ENCODE peak calls at places on chromosome 19, in seven cellular contexts. X is heart right ventricle, F is dorsolateral prefrontal cortex, Z is left lung, J is tibial nerve, N is A549, L is OCI-LY7. B is an unnamed sample.

GRCh38 chr19:632228-633067 is 889 bp downstream of the POLRMT start:
- DNase-seq in X (no peak), N (peak), Z (no peak), L (peak), F (no peak), J (no peak), B (no peak)

GRCh38 chr19:23071087-23071511 is 45.7 kb upstream of the ZNF730 start:
- DNase-seq in Z (peak), X (peak), F (no peak), J (no peak), L (no peak), N (no peak), B (peak)

GRCh38 chr19:10113964-10114650 is 2.6 kb downstream of the P2RY11 start:
- DNase-seq in N (no peak), Z (peak), J (no peak), F (no peak), X (no peak), L (no peak), B (no peak)

GRCh38 chr19:40908981-40909380 is 26.9 kb upstream of the CYP2A7 start:
- DNase-seq in J (no peak), X (peak), Z (no peak), N (no peak), F (no peak), L (no peak), B (no peak)

GRCh38 chr19:5290336-5291262 is 50.0 kb downstream of the PTPRS start:
- DNase-seq in X (no peak), J (no peak), N (no peak), Z (no peak), L (no peak), F (peak), B (no peak)

GRCh38 chr19:28554321-28555091 is 658.4 kb downstream of the UQCRFS1 start:
- DNase-seq in Z (no peak), L (no peak), X (no peak), N (no peak), F (no peak), J (no peak), B (no peak)

GRCh38 chr19:456547-457110 is 4.2 kb downstream of the SHC2 start:
- DNase-seq in J (no peak), L (no peak), N (no peak), F (no peak), X (no peak), Z (no peak), B (no peak)

GRCh38 chr19:43798546-43799409 is 3.5 kb downstream of the LYPD5 start:
- DNase-seq in J (no peak), Z (peak), X (no peak), L (no peak), N (peak), F (peak), B (no peak)

GRCh38 chr19:29952127-29952526 is 10.1 kb downstream of the URI1 start:
- DNase-seq in X (no peak), F (no peak), N (no peak), Z (no peak), L (no peak), J (no peak), B (no peak)

GRCh38 chr19:33481863-33482262 is 39.7 kb downstream of the PEPD start:
- DNase-seq in Z (no peak), L (no peak), N (no peak), F (no peak), X (no peak), J (no peak), B (no peak)

GRCh38 chr19:43555185-43555770 is 20.0 kb downstream of the XRCC1 start:
- DNase-seq in N (peak), Z (no peak), F (peak), X (peak), J (peak), L (peak), B (peak)

GRCh38 chr19:52492991-52493470 is 34.4 kb upstream of the ZNF808 start:
- DNase-seq in L (no peak), Z (no peak), X (no peak), F (no peak), N (no peak), J (no peak), B (peak)

GRCh38 chr19:342801-343421 is 1.7 kb downstream of the MIER2 start:
- DNase-seq in Z (peak), F (no peak), L (no peak), N (no peak), J (peak), X (peak), B (peak)

GRCh38 chr19:16371540-16371986 is 46.9 kb downstream of the KLF2 start:
- DNase-seq in F (no peak), J (no peak), Z (peak), L (peak), N (no peak), X (peak), B (peak)

GRCh38 chr19:5080030-5080644 is 111.2 kb downstream of the KDM4B start:
- DNase-seq in X (no peak), F (peak), N (no peak), L (no peak), Z (no peak), J (no peak), B (no peak)

DNA sequence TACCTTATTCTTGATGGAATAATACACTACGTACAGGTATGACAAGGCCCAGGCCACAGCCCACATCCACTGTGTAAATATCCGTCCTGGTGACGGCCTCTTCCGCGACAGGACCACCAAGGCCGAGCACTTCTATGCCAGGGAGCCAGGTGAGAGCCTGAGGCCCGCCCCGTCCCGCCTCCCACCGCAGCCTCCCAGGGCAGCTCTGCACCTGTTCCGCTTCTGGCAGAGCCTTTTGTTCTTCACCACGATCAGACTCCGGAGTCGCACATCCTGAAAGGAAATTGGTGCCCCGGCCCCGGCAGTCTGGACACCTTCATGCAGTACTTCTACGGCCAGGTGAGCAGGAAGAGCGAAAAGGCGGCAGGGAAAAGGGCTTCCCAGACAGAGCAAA is 10.6 kb upstream of the ZNF358 start:
- DNase-seq in J (no peak), X (no peak), F (no peak), Z (peak), L (no peak), N (no peak), B (no peak)
- H3K4me3 ChIP-seq in J (no peak), X (no peak), F (no peak), Z (no peak), L (peak), N (peak), B (no peak)

GRCh38 chr19:13056052-13056660 is 46.5 kb downstream of the LYL1 start:
- DNase-seq in N (no peak), J (no peak), F (no peak), Z (peak), X (peak), L (no peak), B (peak)
- H3K4me3 ChIP-seq in N (no peak), J (peak), F (no peak), Z (no peak), X (no peak), L (no peak), B (peak)

DNA sequence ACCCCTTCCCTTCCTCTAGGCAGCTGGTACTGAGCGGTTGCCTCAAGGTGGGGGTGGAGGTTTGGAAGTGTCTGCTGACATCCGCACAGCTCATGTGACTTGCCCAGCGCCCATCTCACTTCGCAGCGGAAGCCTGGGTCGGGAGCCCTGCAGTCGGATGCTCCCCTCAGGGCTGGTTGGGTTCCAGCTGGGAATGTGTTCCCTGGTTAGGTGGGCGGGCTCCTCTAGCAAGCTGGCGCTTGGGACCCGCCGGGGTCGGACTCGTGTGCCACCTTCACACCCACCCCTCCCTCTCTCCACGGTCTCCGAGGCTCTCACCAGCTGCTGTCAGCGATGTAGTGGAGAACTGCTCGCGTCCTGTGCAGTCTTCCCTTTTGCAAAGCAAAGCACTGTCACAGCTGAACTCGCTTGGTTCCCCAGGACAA is 10.2 kb downstream of the PPP1R37 start:
- DNase-seq in N (no peak), F (no peak), Z (no peak), L (no peak), J (no peak), X (no peak), B (peak)
- H3K4me3 ChIP-seq in N (no peak), F (peak), Z (no peak), L (no peak), J (no peak), X (peak), B (peak)

GRCh38 chr19:11338569-11339253 is 746 bp downstream of the RAB3D start:
- DNase-seq in Z (no peak), F (no peak), X (no peak), L (no peak), J (no peak), N (no peak), B (no peak)
- H3K4me3 ChIP-seq in Z (peak), F (peak), X (peak), L (peak), J (peak), N (peak), B (peak)

DNA sequence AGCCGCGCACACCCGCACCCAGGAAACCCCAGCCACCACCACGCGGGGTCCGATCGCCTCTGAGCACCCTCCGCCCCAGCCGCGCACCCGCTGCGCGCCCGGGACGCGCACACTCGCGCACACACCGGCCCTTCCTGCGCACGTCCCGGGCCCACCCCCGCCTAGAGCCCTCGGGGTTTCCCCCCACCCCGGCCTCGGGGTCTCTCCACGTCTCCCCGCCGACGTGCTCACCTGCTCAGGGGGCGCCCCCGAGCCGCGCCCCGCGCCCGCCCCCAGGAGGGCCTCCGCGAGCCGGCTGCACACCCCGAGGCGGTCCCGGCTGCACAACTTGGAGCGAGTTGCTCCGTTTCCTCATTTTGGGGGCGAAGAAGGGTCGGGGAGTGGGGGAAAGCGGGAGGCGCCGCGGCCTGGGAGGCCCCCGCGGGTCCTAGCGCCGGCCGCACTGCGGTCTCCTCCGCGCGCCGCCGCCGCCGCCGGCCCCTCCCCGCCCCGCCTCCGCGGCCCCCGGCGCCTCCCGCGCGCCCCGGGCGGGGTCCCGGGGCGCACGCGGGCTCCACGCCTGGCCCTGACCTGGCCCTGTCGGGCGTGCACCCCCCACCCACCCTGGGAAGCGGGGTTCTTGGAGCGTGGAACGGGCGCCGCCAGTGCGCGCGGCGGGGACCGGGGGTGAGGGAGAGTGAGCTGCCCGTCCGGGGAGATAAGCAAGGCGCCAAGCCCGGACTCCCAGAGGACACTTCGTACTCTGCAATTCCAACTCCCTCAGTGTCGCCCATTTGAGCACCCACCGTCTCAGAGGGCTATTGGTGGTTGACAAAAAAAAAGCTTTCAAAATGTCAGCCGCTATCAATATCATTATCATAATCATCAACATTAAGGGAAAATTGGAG is at the start of gene MATK:
- DNase-seq in J (no peak), N (no peak), L (no peak), X (no peak), F (no peak), Z (peak), B (no peak)
- H3K4me3 ChIP-seq in J (peak), N (no peak), L (no peak), X (peak), F (peak), Z (peak), B (peak)

GRCh38 chr19:17404621-17405249 is 695 bp downstream of the BST2 start:
- DNase-seq in N (no peak), Z (no peak), X (no peak), L (no peak), F (no peak), J (no peak), B (no peak)

GRCh38 chr19:17401628-17402027 is 3.8 kb downstream of the BST2 start:
- DNase-seq in N (no peak), L (no peak), Z (no peak), J (no peak), F (no peak), X (no peak), B (no peak)

GRCh38 chr19:17404015-17404414 is 1.4 kb downstream of the BST2 start:
- DNase-seq in Z (no peak), J (no peak), F (no peak), L (no peak), N (no peak), X (no peak), B (no peak)

GRCh38 chr19:17405250-17406038 is at the start of gene BST2:
- DNase-seq in X (peak), F (no peak), Z (peak), N (no peak), J (peak), L (peak), B (peak)

DNA sequence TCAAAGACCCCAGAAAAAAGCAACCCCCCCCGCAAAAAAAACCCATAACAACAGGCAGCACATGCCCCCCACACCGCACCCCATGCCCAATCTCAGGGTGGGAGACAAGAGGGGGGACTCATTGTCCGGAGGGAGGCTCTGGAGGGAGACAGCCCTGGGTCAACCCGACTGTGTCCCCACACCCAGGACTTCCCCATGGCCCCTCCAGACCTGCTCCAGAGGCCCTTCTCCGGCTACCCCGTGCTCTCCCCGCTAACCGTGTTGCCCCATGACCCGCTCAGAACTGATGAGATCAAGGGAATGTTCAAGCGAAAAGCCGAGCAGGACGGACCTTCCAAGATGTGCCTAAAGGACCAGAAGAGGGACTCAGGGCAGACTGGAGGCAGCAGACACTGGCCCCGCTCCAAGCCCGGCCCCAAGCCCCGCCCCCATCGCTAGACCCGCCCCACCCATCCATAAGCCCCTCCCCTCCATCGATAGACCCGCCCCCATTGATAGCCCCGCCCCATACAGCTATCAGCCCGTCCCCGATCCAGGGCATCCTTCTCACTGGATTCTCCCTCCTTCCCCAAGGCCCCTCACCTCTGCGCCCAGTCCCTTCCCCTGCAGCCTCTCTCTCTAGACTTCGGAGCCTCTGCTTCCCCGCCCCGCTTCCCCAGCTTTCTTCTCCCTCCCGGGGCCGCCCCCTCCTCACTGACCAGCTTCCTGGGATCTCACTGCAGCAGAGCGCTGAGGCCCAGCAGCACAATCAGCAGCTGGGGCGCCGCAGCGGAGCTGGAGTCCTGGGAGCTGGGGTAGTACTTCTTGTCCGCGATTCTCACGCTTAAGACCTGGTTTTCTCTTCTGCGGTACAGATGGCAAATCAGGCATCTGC is 2.2 kb downstream of the BST2 start:
- DNase-seq in L (peak), Z (no peak), N (peak), F (no peak), J (no peak), X (no peak), B (no peak)
- H3K4me3 ChIP-seq in L (peak), Z (peak), N (no peak), F (no peak), J (no peak), X (peak), B (peak)

GRCh38 chr19:34577531-34578101 is 96.1 kb downstream of the WTIP start:
- DNase-seq in J (no peak), Z (no peak), L (no peak), F (no peak), N (no peak), X (no peak), B (no peak)
- H3K4me3 ChIP-seq in J (no peak), Z (no peak), L (no peak), F (no peak), N (no peak), X (no peak), B (peak)

B was measured in left ventricle myocardium inferior.